ENCODE peak calls at places on chromosomes 1 and 21, in seven cellular contexts. R is HTR-8/SVneo; T is stimulated activated CD4-positive, alpha-beta T cell treated with anti-CD3 and anti-CD28 coated beads, Interleukin-12 subunit alpha, Interleukin-12 subunit beta, amount 100 ng/mL, for 48 hours; B is activated T-cell treated with anti-CD3 and anti-CD28 coated beads for 1 hour; G is activated CD8-positive, alpha-beta memory T cell treated with anti-CD3 and anti-CD28 coated beads for 48 hours; K is hepatocyte; W is fibroblast of villous mesenchyme. P is an unnamed sample.

GRCh38 chr1:109931189-109931672 is 20.6 kb downstream of the CSF1 start:
- DNase-seq in R (no peak), T (no peak), B (no peak), G (no peak), K (peak; percentile 72), W (peak; percentile 92), P (no peak)

GRCh38 chr1:204617256-204618147 is 68.0 kb downstream of the LRRN2 start:
- DNase-seq in R (no peak), T (no peak), B (no peak), G (no peak), K (no peak), W (no peak), P (no peak)

GRCh38 chr21:44548922-44549321 is 2.4 kb downstream of the KRTAP10-2 start:
- DNase-seq in R (no peak), T (no peak), B (no peak), G (no peak), K (no peak), W (no peak), P (no peak)

GRCh38 chr1:20426923-20427322 is 59.1 kb downstream of the CAMK2N1 start:
- DNase-seq in R (peak; percentile 55), T (no peak), B (no peak), G (no peak), K (peak; percentile 48), W (peak; percentile 70), P (no peak)

GRCh38 chr1:204623894-204624361 is 61.6 kb downstream of the LRRN2 start:
- DNase-seq in R (no peak), T (no peak), B (no peak), G (no peak), K (peak; percentile 40), W (no peak), P (no peak)

GRCh38 chr1:14835725-14836124 is 237.2 kb downstream of the KAZN start:
- DNase-seq in R (no peak), T (no peak), B (no peak), G (no peak), K (no peak), W (peak; percentile 65), P (no peak)

GRCh38 chr1:51622455-51622913 is 5.6 kb downstream of the OSBPL9 start:
- DNase-seq in R (peak; percentile 46), T (peak; percentile 3), B (no peak), G (no peak), K (peak; percentile 83), W (peak; percentile 71), P (no peak)

GRCh38 chr1:113949007-113949406 is 19.9 kb downstream of the HIPK1 start:
- DNase-seq in R (no peak), T (no peak), B (no peak), G (no peak), K (no peak), W (no peak), P (no peak)

GRCh38 chr1:218584418-218585155 is 239.5 kb downstream of the TGFB2 start:
- DNase-seq in R (no peak), T (no peak), B (no peak), G (no peak), K (no peak), W (peak; percentile 49), P (no peak)

GRCh38 chr1:9455487-9456237 is 83.6 kb upstream of the SLC25A33 start:
- DNase-seq in R (peak; percentile 59), T (peak; percentile 18), B (peak; percentile 71), G (peak; percentile 56), K (peak; percentile 77), W (peak; percentile 79), P (peak; percentile 59)

GRCh38 chr1:196464545-196464944 is 143.7 kb downstream of the KCNT2 start:
- DNase-seq in R (peak; percentile 7), T (no peak), B (no peak), G (no peak), K (no peak), W (peak; percentile 40), P (no peak)

GRCh38 chr1:149942207-149942606 is 5.5 kb upstream of the MTMR11 start:
- DNase-seq in R (no peak), T (no peak), B (no peak), G (no peak), K (peak; percentile 62), W (peak; percentile 58), P (no peak)

GRCh38 chr1:30692948-30693301 is 30.5 kb downstream of the MATN1 start:
- DNase-seq in R (no peak), T (no peak), B (no peak), G (no peak), K (no peak), W (no peak), P (no peak)

GRCh38 chr21:15210235-15210678 is 145.5 kb upstream of the NRIP1 start:
- DNase-seq in R (peak; percentile 24), T (no peak), B (no peak), G (no peak), K (peak; percentile 28), W (peak; percentile 39), P (no peak)

GRCh38 chr1:167573035-167573434 is 19.5 kb upstream of the CREG1 start:
- DNase-seq in R (no peak), T (no peak), B (no peak), G (no peak), K (no peak), W (no peak), P (no peak)

GRCh38 chr1:116481934-116482333 is 88.9 kb downstream of the CD58 start:
- DNase-seq in R (no peak), T (no peak), B (no peak), G (no peak), K (peak; percentile 63), W (no peak), P (no peak)

P was measured in activated CD4-positive, alpha-beta T cell treated with anti-CD3 and anti-CD28 coated beads, Interleukin-2, amount 50 U/mL, for 4 hours.